ENCODE peak calls at places on chromosomes 4 and X, in ten cellular contexts. S is NAMALWA; H is activated naive CD8-positive, alpha-beta T cell treated with anti-CD3 and anti-CD28 coated beads, Interleukin-2, amount 50 U/mL, for 24 hours; P is GDM1; J is KG1; K is T-helper 1 cell; Q is putamen; C is epithelial cell of proximal tubule; U is fibroblast of lung; X is Calu3. D is an unnamed sample.

GRCh38 chr4:149161247-149161646 is 654.4 kb downstream of the IQCM start:
- DNase-seq in S (no peak), H (no peak), P (no peak), J (no peak), K (no peak), Q (no peak), C (no peak), U (peak), X (no peak), D (no peak)

GRCh38 chrX:35699642-35700041 is 98.5 kb upstream of the MAGEB16 start:
- DNase-seq in S (no peak), H (no peak), P (peak), J (peak), K (peak), Q (no peak), C (no peak), U (no peak), X (no peak), D (no peak)

GRCh38 chr4:1047976-1048780 is 36.8 kb downstream of the FGFRL1 start:
- DNase-seq in S (no peak), H (no peak), P (no peak), J (no peak), K (no peak), Q (no peak), C (no peak), U (no peak), X (no peak), D (no peak)

GRCh38 chr4:8607603-8608481 is 15.3 kb downstream of the CPZ start:
- DNase-seq in S (peak), H (peak), P (peak), J (no peak), K (peak), Q (no peak), C (no peak), U (no peak), X (peak), D (no peak)

GRCh38 chrX:21725498-21725897 is 32.4 kb downstream of the SMPX start:
- DNase-seq in S (peak), H (no peak), P (no peak), J (no peak), K (no peak), Q (no peak), C (no peak), U (peak), X (no peak), D (no peak)

GRCh38 chr4:165583341-165583740 is 204.5 kb downstream of the CPE start:
- DNase-seq in S (no peak), H (no peak), P (no peak), J (no peak), K (no peak), Q (no peak), C (no peak), U (no peak), X (no peak), D (no peak)

GRCh38 chr4:144578681-144579080 is 67.3 kb upstream of the HHIP start:
- DNase-seq in S (no peak), H (no peak), P (no peak), J (no peak), K (no peak), Q (no peak), C (no peak), U (no peak), X (no peak), D (no peak)

GRCh38 chrX:57573754-57574153 is 18.1 kb upstream of the ZXDB start:
- DNase-seq in S (peak), H (no peak), P (no peak), J (no peak), K (no peak), Q (no peak), C (no peak), U (peak), X (peak), D (no peak)

GRCh38 chr4:143251781-143252180 is 67.1 kb downstream of the USP38 start:
- DNase-seq in S (no peak), H (no peak), P (no peak), J (no peak), K (no peak), Q (no peak), C (peak), U (peak), X (no peak), D (no peak)

GRCh38 chr4:32929738-32930688 is 2209.8 kb downstream of the PCDH7 start:
- DNase-seq in S (no peak), H (no peak), P (no peak), J (no peak), K (no peak), Q (no peak), C (no peak), U (peak), X (no peak), D (no peak)

GRCh38 chr4:158850800-158851644 is 82.2 kb downstream of the FNIP2 start:
- DNase-seq in S (peak), H (no peak), P (no peak), J (no peak), K (no peak), Q (peak), C (no peak), U (peak), X (no peak), D (peak)

GRCh38 chr4:140635606-140636005 is 66.8 kb upstream of the UCP1 start:
- DNase-seq in S (no peak), H (no peak), P (no peak), J (no peak), K (no peak), Q (no peak), C (no peak), U (peak), X (peak), D (no peak)

GRCh38 chr4:177293208-177294018 is 16.3 kb upstream of the NEIL3 start:
- DNase-seq in S (no peak), H (no peak), P (no peak), J (no peak), K (no peak), Q (no peak), C (no peak), U (peak), X (no peak), D (no peak)

GRCh38 chrX:127577884-127578283 is 474.3 kb downstream of the ACTRT1 start:
- DNase-seq in S (no peak), H (no peak), P (no peak), J (no peak), K (no peak), Q (no peak), C (no peak), U (no peak), X (no peak), D (no peak)

GRCh38 chrX:54182194-54182863 is 725 bp downstream of the FAM120C start:
- DNase-seq in S (peak), H (peak), P (peak), J (peak), K (peak), Q (peak), C (no peak), U (peak), X (peak), D (no peak)

GRCh38 chr4:123784626-123785025 is 388.0 kb downstream of the SPRY1 start:
- DNase-seq in S (no peak), H (no peak), P (no peak), J (no peak), K (no peak), Q (no peak), C (no peak), U (peak), X (no peak), D (no peak)

GRCh38 chrX:9091253-9091652 is 57.3 kb upstream of the FAM9B start:
- DNase-seq in S (no peak), H (no peak), P (no peak), J (no peak), K (no peak), Q (no peak), C (no peak), U (no peak), X (no peak), D (no peak)

GRCh38 chr4:1578301-1578781 is 105.8 kb downstream of the FAM53A start:
- DNase-seq in S (no peak), H (no peak), P (no peak), J (no peak), K (no peak), Q (no peak), C (no peak), U (no peak), X (no peak), D (no peak)

GRCh38 chr4:113684534-113685091 is 76.9 kb downstream of the CAMK2D start:
- DNase-seq in S (peak), H (no peak), P (no peak), J (no peak), K (peak), Q (peak), C (no peak), U (peak), X (no peak), D (no peak)

GRCh38 chr4:81676552-81676951 is 204.8 kb upstream of the RASGEF1B start:
- DNase-seq in S (no peak), H (no peak), P (no peak), J (no peak), K (no peak), Q (no peak), C (no peak), U (peak), X (no peak), D (no peak)

GRCh38 chr4:137609693-137610450 is 77.6 kb upstream of the PCDH18 start:
- DNase-seq in S (no peak), H (no peak), P (no peak), J (no peak), K (no peak), Q (no peak), C (no peak), U (peak), X (no peak), D (peak)

GRCh38 chrX:51641421-51642021 is 22.8 kb upstream of the CENPVL3 start:
- DNase-seq in S (peak), H (no peak), P (peak), J (no peak), K (peak), Q (peak), C (peak), U (peak), X (peak), D (peak)

D was measured in fibroblast of the conjunctiva.